ENCODE peak calls at places on chromosomes 6 and 20, in four cellular contexts. Z, V, G and K are unnamed samples.

GRCh38 chr20:40966103-40966502 is 62.5 kb upstream of the TOP1 start:
- DNase-seq in V (no peak), G (peak), Z (no peak), K (no peak)

GRCh38 chr6:16533210-16533609 is 228.1 kb downstream of the ATXN1 start:
- DNase-seq in G (no peak), V (no peak), Z (no peak), K (no peak)

GRCh38 chr6:87808005-87808757 is 106.1 kb upstream of the AKIRIN2 start:
- DNase-seq in Z (no peak), G (no peak), V (peak), K (peak)

GRCh38 chr20:31674895-31675827 is 37.4 kb downstream of the COX4I2 start:
- DNase-seq in V (peak), G (peak), Z (peak), K (peak)

GRCh38 chr20:36821964-36822437 is 48.4 kb upstream of the DSN1 start:
- DNase-seq in Z (no peak), V (no peak), G (peak), K (no peak)

GRCh38 chr6:33691456-33692077 is 19.9 kb downstream of the UQCC2 start:
- DNase-seq in Z (peak), V (no peak), G (no peak), K (no peak)

GRCh38 chr6:85344996-85345395 is 104.9 kb upstream of the NT5E start:
- DNase-seq in V (no peak), Z (no peak), G (no peak), K (no peak)

GRCh38 chr20:47887064-47887463 is 101.8 kb upstream of the SULF2 start:
- DNase-seq in V (no peak), Z (no peak), G (no peak), K (no peak)

GRCh38 chr20:60921021-60921622 is 330.9 kb upstream of the CDH4 start:
- DNase-seq in V (peak), Z (no peak), G (no peak), K (no peak)

GRCh38 chr20:32474967-32475819 is 109.9 kb downstream of the NOL4L start:
- DNase-seq in Z (peak), V (peak), G (peak), K (no peak)

GRCh38 chr6:99016355-99016754 is 68.6 kb upstream of the FBXL4 start:
- DNase-seq in V (peak), Z (no peak), G (no peak), K (no peak)

GRCh38 chr6:14365393-14365792 is 247.8 kb downstream of the CD83 start:
- DNase-seq in V (peak), Z (no peak), G (no peak), K (no peak)

GRCh38 chr6:35907750-35908149 is 13.1 kb downstream of the SRPK1 start:
- DNase-seq in Z (no peak), G (no peak), V (no peak), K (no peak)

GRCh38 chr6:13538084-13538483 is 36.3 kb upstream of the SIRT5 start:
- DNase-seq in V (peak), G (no peak), Z (no peak), K (peak)

GRCh38 chr20:23574977-23575376 is 6.7 kb upstream of the CST9L start:
- DNase-seq in V (no peak), Z (no peak), G (no peak), K (no peak)

GRCh38 chr6:42974919-42975505 is 4.0 kb downstream of the PEX6 start:
- DNase-seq in Z (no peak), V (no peak), G (no peak), K (no peak)

GRCh38 chr6:116398366-116399005 is 27.7 kb downstream of the DSE start:
- DNase-seq in V (peak), Z (no peak), G (no peak), K (no peak)

DNA sequence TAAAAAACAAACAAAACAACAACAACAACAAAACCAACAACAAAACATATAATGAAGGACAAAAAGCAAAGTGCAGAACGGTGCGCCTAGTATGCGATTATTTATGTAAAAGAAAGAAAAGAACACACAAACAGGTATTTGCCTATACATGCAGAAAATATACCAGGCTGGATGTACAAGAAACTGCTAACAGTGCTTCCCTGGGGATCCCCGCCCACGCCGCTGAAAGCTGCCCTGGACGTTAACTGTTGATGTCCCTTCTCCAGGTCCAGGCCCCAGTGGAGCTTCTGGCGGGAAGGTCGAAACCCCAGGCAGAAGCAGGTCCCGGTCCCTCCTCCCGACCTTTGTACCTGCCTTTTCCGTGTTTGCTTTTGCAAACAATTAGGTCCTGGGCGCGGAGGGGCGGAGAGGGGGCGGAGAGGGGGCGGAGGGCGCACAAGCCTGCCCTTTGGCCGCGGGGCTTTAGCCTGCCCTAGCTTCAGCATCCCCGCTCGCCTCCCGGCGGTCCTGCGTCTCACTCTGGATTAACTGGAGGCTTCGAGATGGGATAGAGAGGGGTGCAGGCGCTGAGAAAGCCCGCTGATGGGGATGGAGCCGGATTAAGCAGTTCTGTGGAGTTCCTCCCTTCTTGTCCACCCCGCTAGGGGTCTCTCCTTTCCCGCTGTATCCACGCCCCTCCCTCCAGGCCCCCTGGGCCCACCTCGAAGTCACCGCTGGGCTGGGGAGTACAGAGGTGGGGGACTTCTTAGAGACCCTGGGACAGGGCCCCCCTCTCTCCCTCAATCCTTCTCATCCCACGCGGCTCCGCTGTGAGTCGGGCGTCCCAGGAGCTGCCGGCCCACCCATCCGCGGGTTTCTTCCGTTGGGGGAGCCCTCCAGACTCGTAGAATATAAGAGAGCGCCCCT is 8.2 kb upstream of the AHCY start:
- DNase-seq in Z (no peak), G (peak), V (no peak), K (no peak)
- H3K4me3 ChIP-seq in Z (peak), G (peak), V (no peak), K (no peak)

GRCh38 chr6:75282706-75283105 is 1.9 kb downstream of the TMEM30A start:
- DNase-seq in V (no peak), G (no peak), Z (no peak), K (no peak)
- H3K4me3 ChIP-seq in V (peak), G (peak), Z (peak), K (peak)

GRCh38 chr6:157993076-157993475 is 11.4 kb downstream of the SYNJ2 start:
- DNase-seq in Z (no peak), V (no peak), G (no peak), K (no peak)
- H3K4me3 ChIP-seq in Z (no peak), V (no peak), G (no peak), K (no peak)

GRCh38 chr6:30613251-30614043 is 3.6 kb downstream of the PPP1R10 start:
- DNase-seq in G (no peak), Z (no peak), V (no peak), K (no peak)

GRCh38 chr6:30612687-30613248 is 4.3 kb downstream of the PPP1R10 start:
- DNase-seq in G (no peak), V (peak), Z (no peak), K (no peak)

GRCh38 chr6:30615219-30615957 is 1.7 kb downstream of the PPP1R10 start:
- DNase-seq in G (peak), V (peak), Z (no peak), K (peak)

GRCh38 chr6:30614843-30615218 is 2.2 kb downstream of the PPP1R10 start:
- DNase-seq in V (peak), Z (peak), G (peak), K (peak)

DNA sequence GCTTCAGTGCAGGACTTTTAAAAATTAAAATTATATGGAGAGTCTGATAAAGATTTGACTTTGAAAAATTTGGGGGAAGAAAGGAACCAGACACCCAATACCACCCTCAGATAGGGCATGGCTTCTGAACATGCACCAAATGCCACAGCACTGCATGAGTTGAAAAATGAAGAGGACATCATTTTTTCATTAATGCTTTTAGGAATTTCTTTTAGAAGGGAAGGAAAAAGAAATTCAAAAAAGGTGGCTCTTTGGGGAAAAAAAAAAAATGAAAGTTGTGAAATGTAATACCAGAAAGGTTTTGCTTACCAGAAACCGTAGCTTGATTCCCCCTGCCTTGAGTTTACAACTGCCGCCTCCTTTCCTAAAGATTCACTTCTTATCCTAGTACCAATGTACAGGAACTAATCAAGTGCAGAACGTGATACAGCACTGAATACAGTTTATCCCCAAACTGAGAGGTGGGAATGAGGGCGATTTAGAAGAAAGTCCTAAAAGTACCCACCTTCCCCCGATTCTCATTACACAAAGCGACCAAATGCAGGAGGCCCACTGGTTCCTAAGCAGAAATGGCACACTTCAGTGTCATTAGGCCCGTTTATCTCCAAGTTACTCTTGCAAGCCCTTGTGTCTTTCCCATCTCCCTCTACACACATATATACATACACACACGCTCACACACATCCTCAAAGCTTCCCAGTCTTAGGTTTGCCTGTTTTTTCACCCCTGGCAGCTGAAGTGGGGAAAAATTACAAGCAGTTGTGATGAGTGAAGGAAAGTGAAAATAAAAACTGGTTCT is 2.8 kb downstream of the PPP1R10 start:
- DNase-seq in Z (no peak), V (no peak), G (no peak), K (no peak)
- H3K4me3 ChIP-seq in Z (peak), V (peak), G (peak), K (peak)

GRCh38 chr20:46690219-46691111 is 1.2 kb upstream of the TP53RK start:
- DNase-seq in Z (no peak), G (no peak), V (no peak), K (no peak)
- H3K4me3 ChIP-seq in Z (peak), G (peak), V (peak), K (peak)

GRCh38 chr6:29696147-29697129 is 15.5 kb upstream of the ZFP57 start:
- DNase-seq in Z (no peak), G (no peak), V (peak), K (no peak)
- H3K4me3 ChIP-seq in Z (no peak), G (no peak), V (no peak), K (no peak)